ENCODE peak calls at places on chromosomes 12 and 14, in seven cellular contexts. L is SK-N-MC; G is cardiac muscle cell; O is gastrocnemius medialis; I is A673; R is effector memory CD4-positive, alpha-beta T cell; P is thoracic aorta. E is an unnamed sample.

GRCh38 chr12:66716522-66716921 is 37.6 kb upstream of the GRIP1 start:
- DNase-seq in P (no peak), I (no peak), O (no peak), L (no peak), G (no peak), R (no peak), E (no peak)

GRCh38 chr12:132423251-132424117 is 66.5 kb upstream of the FBRSL1 start:
- DNase-seq in O (no peak), I (peak), P (no peak), L (no peak), R (peak), G (no peak), E (no peak)

GRCh38 chr12:15011162-15011561 is 38.3 kb downstream of the PDE6H start:
- DNase-seq in G (no peak), P (no peak), I (peak), O (no peak), L (no peak), R (no peak), E (no peak)

GRCh38 chr14:61150851-61151250 is 130.3 kb downstream of the TMEM30B start:
- DNase-seq in G (no peak), I (no peak), R (no peak), L (no peak), O (no peak), P (no peak), E (no peak)

GRCh38 chr12:123271182-123271491 is 519 bp downstream of the CDK2AP1 start:
- DNase-seq in P (no peak), L (no peak), R (peak), I (peak), G (peak), O (peak), E (peak)

GRCh38 chr12:4108803-4109345 is 164.7 kb upstream of the CCND2 start:
- DNase-seq in I (no peak), G (no peak), P (no peak), O (no peak), R (no peak), L (no peak), E (no peak)

GRCh38 chr14:89304972-89305703 is 111.9 kb downstream of the FOXN3 start:
- DNase-seq in L (peak), P (no peak), I (peak), G (no peak), R (no peak), O (no peak), E (peak)

GRCh38 chr12:59164991-59165718 is 244.9 kb upstream of the LRIG3 start:
- DNase-seq in P (no peak), L (no peak), I (peak), G (peak), R (no peak), O (no peak), E (no peak)

GRCh38 chr12:41034686-41035085 is 153.4 kb upstream of the PDZRN4 start:
- DNase-seq in O (no peak), L (no peak), P (no peak), G (no peak), I (peak), R (no peak), E (no peak)

GRCh38 chr14:104436047-104436531 is 143.5 kb upstream of the C14orf180 start:
- DNase-seq in R (no peak), I (no peak), G (peak), L (no peak), P (no peak), O (peak), E (peak)

DNA sequence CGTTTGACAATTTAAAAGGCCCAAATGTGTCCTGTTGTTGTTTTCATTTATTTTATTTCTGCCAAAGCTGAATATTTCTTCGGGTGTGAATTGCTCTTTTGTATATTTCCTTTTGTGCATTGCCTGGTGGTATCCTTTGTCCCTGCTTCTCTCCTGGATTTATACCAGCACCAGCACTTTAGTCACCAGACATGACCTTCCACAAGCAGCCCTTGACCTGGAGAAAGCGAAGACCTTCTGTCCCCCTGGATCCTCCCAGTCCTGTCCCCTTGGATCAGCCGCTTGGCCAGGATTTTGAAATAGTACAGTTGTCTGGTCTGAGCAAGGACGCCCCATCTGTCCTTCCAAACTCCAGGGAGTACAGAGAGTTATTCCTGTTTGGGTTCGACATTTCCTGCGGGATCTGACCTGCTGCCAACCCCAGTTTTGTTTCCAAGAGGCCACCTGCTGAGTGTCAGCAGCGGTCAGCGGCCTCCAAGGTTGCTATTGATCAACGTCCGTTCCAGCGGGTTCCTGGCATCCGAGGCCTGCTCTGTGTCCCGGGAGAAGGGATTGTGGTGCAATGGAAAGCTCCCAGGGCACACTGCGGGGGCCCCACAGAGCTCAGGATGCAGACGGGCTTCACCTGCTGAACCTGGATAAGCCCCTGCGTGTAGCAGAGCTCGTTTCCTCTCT is 45.1 kb upstream of the CHGA start:
- DNase-seq in L (no peak), P (no peak), O (peak), G (peak), R (no peak), I (no peak), E (peak)
- H3K4me3 ChIP-seq in L (no peak), P (no peak), O (no peak), G (no peak), R (no peak), I (no peak), E (no peak)

DNA sequence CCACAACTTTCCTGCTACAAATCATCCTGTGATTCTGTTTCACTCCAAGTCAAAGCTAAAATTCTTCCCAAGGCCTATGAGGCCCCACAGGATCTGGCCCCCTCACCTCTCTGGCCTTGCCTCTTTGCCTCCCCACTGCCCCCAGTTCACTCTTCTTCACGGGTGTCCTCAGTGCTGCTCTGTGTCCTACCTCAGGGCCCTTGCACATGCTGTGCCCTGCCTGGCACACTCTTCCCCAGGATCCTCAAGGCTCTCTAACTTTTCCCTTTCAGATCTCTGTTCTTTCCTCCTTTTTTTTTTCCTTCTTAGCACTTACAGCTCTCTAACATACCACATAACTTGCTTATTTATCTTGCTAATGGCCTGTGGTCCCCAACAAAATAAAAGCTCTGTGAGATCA is 29.2 kb downstream of the RASAL1 start:
- DNase-seq in G (no peak), R (no peak), O (no peak), L (no peak), P (no peak), I (no peak), E (no peak)
- H3K27ac ChIP-seq in G (no peak), R (no peak), O (no peak), L (no peak), P (no peak), I (no peak), E (no peak)

GRCh38 chr12:31589582-31589895 is 1.4 kb downstream of the DENND5B start:
- DNase-seq in G (peak), I (no peak), P (no peak), R (no peak), L (no peak), O (no peak), E (no peak)
- H3K4me3 ChIP-seq in G (peak), I (peak), P (peak), R (peak), L (peak), O (peak), E (peak)

DNA sequence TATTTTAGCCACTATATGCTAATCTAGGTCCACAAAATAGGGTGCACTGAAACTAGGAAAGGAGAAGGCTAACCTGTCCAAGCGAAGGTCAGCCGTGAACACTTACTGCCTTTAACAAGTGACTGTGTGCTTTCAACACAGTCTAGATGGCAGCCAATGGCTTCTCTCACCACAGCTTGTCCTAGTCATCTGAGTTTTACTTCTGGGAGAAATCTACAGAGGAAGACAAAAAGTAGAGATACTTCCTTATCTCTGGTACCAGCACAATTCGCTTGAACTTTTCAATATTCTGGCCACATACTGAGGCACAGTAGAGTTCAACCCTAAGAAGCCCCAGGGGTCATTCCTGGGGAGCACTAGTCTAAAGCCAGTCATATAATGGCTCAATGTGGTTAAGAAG is 176.9 kb downstream of the BTG1 start:
- DNase-seq in L (no peak), G (peak), R (no peak), O (no peak), I (no peak), P (no peak), E (no peak)
- H3K27ac ChIP-seq in L (no peak), G (peak), R (no peak), O (no peak), I (no peak), P (no peak), E (no peak)

DNA sequence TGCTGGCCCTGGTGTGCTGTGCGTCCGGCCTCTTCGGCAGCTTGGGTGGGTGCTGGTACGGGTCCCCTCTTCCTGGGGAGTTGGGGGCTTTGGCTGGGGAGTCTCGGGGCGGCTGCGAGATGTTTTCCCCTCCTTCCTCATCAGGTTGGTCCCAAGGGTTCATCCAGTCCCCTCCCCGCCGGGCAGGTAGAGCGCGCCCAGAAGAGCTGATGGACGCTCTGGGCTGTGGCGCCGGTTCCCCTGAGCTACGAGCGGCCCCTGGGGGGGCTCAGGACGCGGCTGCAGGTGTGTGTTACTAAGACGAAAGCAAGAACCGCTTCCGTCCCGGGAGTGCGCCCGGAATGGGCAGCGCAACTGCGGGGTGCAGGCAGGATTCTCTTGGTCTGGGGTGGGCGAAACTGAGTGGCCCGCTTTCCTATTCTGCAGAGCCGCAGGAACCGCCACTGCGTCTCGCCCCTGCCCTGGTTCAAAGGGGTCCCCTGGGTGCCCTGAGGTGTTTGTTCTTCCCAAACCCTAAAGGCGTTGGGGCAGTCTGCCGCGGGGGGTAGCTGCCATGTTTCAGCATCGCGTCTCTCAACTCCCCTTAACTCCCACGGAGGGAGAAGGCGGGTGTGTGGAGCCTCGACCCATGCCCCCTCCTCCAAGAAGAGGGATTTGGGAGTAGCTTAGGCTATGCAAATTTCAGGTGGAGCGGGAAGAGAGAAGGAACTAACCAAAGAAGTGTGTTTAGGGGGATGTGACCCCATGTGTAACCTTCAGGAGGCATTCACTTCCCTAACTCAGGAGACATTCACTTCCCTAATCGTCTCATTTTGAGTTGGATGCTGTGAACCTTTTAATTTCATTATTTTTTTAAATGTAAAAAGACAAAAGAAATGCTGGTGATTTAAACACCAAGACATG is 1.2 kb downstream of the SLC24A4 start:
- DNase-seq in P (no peak), I (no peak), R (no peak), G (no peak), O (no peak), L (no peak), E (no peak)
- H3K4me3 ChIP-seq in P (peak), I (no peak), R (no peak), G (peak), O (peak), L (no peak), E (peak)

GRCh38 chr12:124511259-124511985 is 56.0 kb downstream of the NCOR2 start:
- DNase-seq in L (no peak), R (no peak), P (no peak), I (no peak), G (no peak), O (no peak), E (peak)

GRCh38 chr12:124514145-124514995 is 53.0 kb downstream of the NCOR2 start:
- DNase-seq in L (no peak), I (no peak), G (no peak), O (no peak), R (no peak), P (no peak), E (no peak)

GRCh38 chr12:124513297-124513867 is 54.0 kb downstream of the NCOR2 start:
- DNase-seq in R (no peak), G (no peak), I (no peak), O (no peak), P (no peak), L (no peak), E (no peak)

GRCh38 chr12:124510301-124510970 is 57.0 kb downstream of the NCOR2 start:
- DNase-seq in I (peak), G (no peak), O (peak), L (no peak), P (no peak), R (no peak), E (peak)

DNA sequence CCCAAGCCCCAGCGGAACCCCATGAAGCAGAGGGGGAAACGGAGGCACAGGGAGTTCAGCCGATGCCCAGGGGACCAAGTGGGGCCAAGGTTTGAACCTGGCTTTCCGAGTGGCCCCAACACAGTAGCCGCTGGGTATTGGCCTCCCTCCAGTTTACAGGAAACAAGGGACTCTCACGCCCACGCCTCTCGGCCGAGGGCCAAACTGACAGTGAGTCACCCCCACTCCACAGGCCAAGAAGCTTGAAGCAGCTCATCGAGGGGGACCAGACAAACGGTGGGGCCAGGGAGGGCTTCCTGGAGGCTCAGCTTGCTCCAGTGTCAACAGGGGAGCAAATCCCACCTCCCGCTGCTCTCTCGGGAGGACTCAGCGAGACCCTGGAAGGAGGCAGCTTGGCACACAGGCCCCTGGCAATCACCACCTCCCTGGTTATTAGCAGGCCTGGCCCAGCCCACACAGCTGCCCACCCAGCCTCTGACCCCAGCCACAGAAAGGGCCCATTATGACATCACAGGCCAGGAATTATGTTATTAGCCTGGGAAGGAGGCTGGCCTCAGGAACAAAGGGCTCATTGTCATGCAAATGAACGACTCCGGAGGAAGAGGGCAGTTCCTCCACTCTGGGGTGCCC is 54.6 kb downstream of the NCOR2 start:
- DNase-seq in G (no peak), I (peak), P (peak), R (no peak), L (no peak), O (peak), E (peak)
- H3K27ac ChIP-seq in G (peak), I (peak), P (no peak), R (no peak), L (no peak), O (peak), E (peak)

GRCh38 chr14:100547633-100548294 is 39.5 kb downstream of the BEGAIN start:
- DNase-seq in I (peak), P (no peak), O (peak), G (no peak), L (peak), R (peak), E (no peak)

GRCh38 chr14:100548939-100549338 is 38.3 kb downstream of the BEGAIN start:
- DNase-seq in L (no peak), I (no peak), R (no peak), P (no peak), G (no peak), O (no peak), E (no peak)

GRCh38 chr14:100549834-100550625 is 37.2 kb downstream of the BEGAIN start:
- DNase-seq in L (no peak), G (no peak), O (no peak), P (no peak), R (no peak), I (no peak), E (no peak)

GRCh38 chr14:100546051-100546443 is 41.2 kb downstream of the BEGAIN start:
- DNase-seq in I (no peak), R (no peak), P (no peak), O (no peak), L (no peak), G (no peak), E (no peak)

DNA sequence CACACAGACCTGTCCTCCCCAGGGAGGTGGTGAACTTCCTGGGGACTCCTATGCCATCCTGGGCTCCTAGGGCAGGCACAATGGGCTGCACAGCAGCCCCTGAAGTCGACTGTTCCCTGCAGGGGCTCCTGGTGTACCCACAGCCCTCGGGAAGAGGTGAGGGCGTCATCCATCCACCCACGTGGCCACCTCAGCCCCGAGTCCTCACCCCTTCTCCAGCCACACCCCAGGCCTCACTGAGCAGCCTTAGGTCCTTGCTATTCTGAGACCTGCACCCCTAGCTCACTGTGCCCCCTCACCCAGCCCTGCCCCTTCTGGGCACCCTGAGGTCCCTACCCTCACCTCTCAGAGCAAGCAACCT is 38.9 kb downstream of the BEGAIN start:
- DNase-seq in P (no peak), O (no peak), G (no peak), I (no peak), R (no peak), L (no peak), E (no peak)
- H3K4me3 ChIP-seq in P (no peak), O (no peak), G (no peak), I (no peak), R (no peak), L (no peak), E (no peak)

DNA sequence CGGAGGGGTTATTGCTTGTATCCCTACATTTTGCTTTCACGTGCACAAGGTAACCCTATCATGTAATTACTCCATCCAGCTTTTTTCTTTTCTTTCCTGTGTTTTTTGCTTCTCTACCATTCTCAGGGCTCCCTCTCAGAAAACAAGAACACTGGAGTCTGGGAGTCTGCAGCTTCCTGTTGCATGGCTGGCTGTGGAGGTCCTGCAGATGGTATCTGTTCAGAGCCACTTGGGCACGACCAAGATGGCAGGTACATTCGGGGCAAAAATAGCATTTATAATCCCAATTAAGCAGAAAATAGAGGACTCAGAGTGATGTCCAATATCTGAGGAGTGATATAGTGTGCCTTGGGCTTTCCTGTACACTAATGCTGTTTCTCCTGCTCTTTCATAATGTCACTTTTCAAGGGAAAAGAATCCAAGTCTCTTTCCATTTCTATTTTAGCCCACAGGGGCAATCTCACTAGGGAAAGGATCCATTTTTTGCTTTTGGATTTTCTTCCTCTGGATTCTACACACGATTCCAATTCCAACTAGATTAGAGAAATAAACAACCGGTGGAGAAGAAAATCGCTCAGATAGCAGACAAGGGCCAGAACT is 3.2 kb upstream of the NUMB start:
- DNase-seq in G (no peak), R (no peak), P (no peak), O (no peak), I (no peak), L (no peak), E (no peak)
- H3K27ac ChIP-seq in G (peak), R (no peak), P (peak), O (peak), I (peak), L (peak), E (no peak)

E was measured in psoas muscle.